ENCODE peak calls at places on chromosomes 13 and 19, in six cellular contexts. B is activated CD4-positive, alpha-beta T cell treated with anti-CD3 and anti-CD28 coated beads, Interleukin-2, amount 10 ng/mL, durations not matched to agents 7 days and 5 days; E is D341Med; G is anterior cingulate cortex; A is ELR; C is endothelial cell. N is an unnamed sample.

GRCh38 chr19:46766569-46767317 is 20.5 kb upstream of the STRN4 start:
- DNase-seq in C (peak; percentile 47), E (peak; percentile 77), B (peak; percentile 68), A (peak; percentile 54), G (no peak), N (peak; percentile 73)

GRCh38 chr13:102839462-102839861 is 6.4 kb upstream of the ERCC5 start:
- DNase-seq in G (no peak), E (no peak), B (no peak), C (no peak), A (no peak), N (no peak)

GRCh38 chr13:33004454-33004853 is 11.8 kb upstream of the KL start:
- DNase-seq in B (no peak), A (no peak), C (peak; percentile 39), E (no peak), G (no peak), N (no peak)

GRCh38 chr13:108069521-108070210 is 145.7 kb downstream of the LIG4 start:
- DNase-seq in C (no peak), G (no peak), B (no peak), E (no peak), A (no peak), N (no peak)

GRCh38 chr19:13153627-13154240 is 3.5 kb downstream of the IER2 start:
- DNase-seq in A (no peak), B (no peak), C (peak; percentile 49), E (peak; percentile 58), G (no peak), N (peak; percentile 78)

GRCh38 chr19:45305421-45305820 is 17.3 kb downstream of the CKM start:
- DNase-seq in E (no peak), B (no peak), A (peak; percentile 31), C (no peak), G (no peak), N (no peak)

GRCh38 chr13:69423844-69424243 is 683.8 kb upstream of the ATXN8OS start:
- DNase-seq in G (no peak), E (peak; percentile 56), C (no peak), A (no peak), B (no peak), N (no peak)

GRCh38 chr19:38278751-38279150 is 14.4 kb downstream of the SPINT2 start:
- DNase-seq in E (no peak), C (no peak), B (no peak), A (no peak), G (no peak), N (no peak)

GRCh38 chr13:49020940-49021548 is 45.3 kb downstream of the FNDC3A start:
- DNase-seq in A (peak; percentile 18), C (no peak), B (no peak), G (no peak), E (no peak), N (no peak)

GRCh38 chr13:112741835-112742570 is 52.2 kb downstream of the ATP11A start:
- DNase-seq in B (no peak), E (no peak), A (no peak), G (no peak), C (no peak), N (no peak)

GRCh38 chr13:94710881-94711560 is 1.3 kb downstream of the SOX21 start:
- DNase-seq in B (no peak), G (no peak), C (peak; percentile 55), E (peak; percentile 89), A (no peak), N (no peak)

GRCh38 chr19:47613165-47614146 is 4.5 kb downstream of the BICRA start:
- DNase-seq in C (peak; percentile 67), B (no peak), G (no peak), E (no peak), A (peak; percentile 45), N (no peak)

GRCh38 chr19:58252102-58252685 is 23.5 kb downstream of the ZNF544 start:
- DNase-seq in E (no peak), B (no peak), G (no peak), A (peak; percentile 46), C (no peak), N (peak; percentile 37)

GRCh38 chr19:2478324-2478755 is 2.4 kb downstream of the GADD45B start:
- DNase-seq in A (peak; percentile 83), B (peak; percentile 69), C (no peak), E (peak; percentile 39), G (peak; percentile 11), N (peak; percentile 77)

GRCh38 chr13:99356216-99357089 is 49.3 kb upstream of the GPR183 start:
- DNase-seq in A (peak; percentile 56), C (no peak), E (no peak), G (no peak), B (peak; percentile 90), N (peak; percentile 38)

GRCh38 chr19:22545751-22546150 is 88.4 kb upstream of the ZNF492 start:
- DNase-seq in C (peak; percentile 9), B (peak; percentile 28), G (no peak), A (peak; percentile 30), E (peak; percentile 70), N (peak; percentile 57)

GRCh38 chr13:30319703-30320102 is 12.4 kb upstream of the KATNAL1 start:
- DNase-seq in E (no peak), C (no peak), A (no peak), G (no peak), B (no peak), N (no peak)

GRCh38 chr19:17124025-17124424 is 48.4 kb downstream of the MYO9B start:
- DNase-seq in B (no peak), A (no peak), C (no peak), G (no peak), E (no peak), N (no peak)

GRCh38 chr13:39675904-39676303 is 20.4 kb downstream of the COG6 start:
- DNase-seq in E (no peak), B (no peak), A (peak; percentile 23), C (no peak), G (no peak), N (no peak)

GRCh38 chr13:19601749-19602725 is 31.4 kb upstream of the MPHOSPH8 start:
- DNase-seq in E (peak; percentile 87), B (peak; percentile 26), G (no peak), A (peak; percentile 64), C (peak; percentile 59), N (no peak)

GRCh38 chr13:99425485-99426341 is 75.6 kb upstream of the TM9SF2 start:
- DNase-seq in A (no peak), C (no peak), G (no peak), E (no peak), B (peak; percentile 69), N (peak; percentile 82)

GRCh38 chr19:14078406-14078805 is 5.8 kb downstream of the MISP3 start:
- DNase-seq in C (no peak), G (no peak), A (no peak), B (no peak), E (no peak), N (no peak)

GRCh38 chr19:13024958-13025653 is 29.8 kb downstream of the NFIX start:
- DNase-seq in A (no peak), B (no peak), G (no peak), E (no peak), C (peak; percentile 50), N (no peak)

GRCh38 chr13:74036373-74036772 is 97.8 kb downstream of the KLF12 start:
- DNase-seq in B (no peak), G (no peak), E (no peak), C (no peak), A (no peak), N (no peak)

GRCh38 chr13:110559429-110559943 is 2.0 kb downstream of the RAB20 start:
- DNase-seq in A (peak; percentile 40), E (no peak), B (no peak), C (no peak), G (peak; percentile 10), N (no peak)

GRCh38 chr13:109481046-109481445 is 305.3 kb downstream of the IRS2 start:
- DNase-seq in A (no peak), G (no peak), C (no peak), B (no peak), E (no peak), N (no peak)

GRCh38 chr19:13984875-13985741 is 21.0 kb downstream of the RFX1 start:
- DNase-seq in B (no peak), G (no peak), C (no peak), A (no peak), E (no peak), N (peak; percentile 48)

GRCh38 chr19:30719189-30719990 is 347.2 kb downstream of the ZNF536 start:
- DNase-seq in A (peak; percentile 7), G (no peak), E (peak; percentile 92), B (peak; percentile 17), C (peak; percentile 32), N (no peak)

GRCh38 chr13:107210216-107211010 is 642.5 kb upstream of the ARGLU1 start:
- DNase-seq in B (no peak), C (no peak), E (no peak), A (no peak), G (no peak), N (no peak)

GRCh38 chr19:8635422-8635821 is 5.0 kb downstream of the NFILZ start:
- DNase-seq in G (no peak), A (peak; percentile 49), B (no peak), E (no peak), C (no peak), N (no peak)

GRCh38 chr13:113337556-113337955 is 26.4 kb downstream of the GRTP1 start:
- DNase-seq in G (no peak), C (no peak), A (no peak), E (no peak), B (no peak), N (no peak)

GRCh38 chr19:55647732-55648656 is at the start of gene CCDC106:
- DNase-seq in G (peak; percentile 66), B (peak; percentile 42), E (peak; percentile 86), A (peak; percentile 71), C (peak; percentile 62), N (peak; percentile 85)

GRCh38 chr13:84524586-84524985 is 642.3 kb upstream of the SLITRK1 start:
- DNase-seq in C (no peak), B (no peak), E (no peak), G (no peak), A (no peak), N (no peak)

GRCh38 chr19:58357798-58358145 is 4.5 kb upstream of the A1BG start:
- DNase-seq in A (no peak), G (no peak), C (no peak), E (no peak), B (no peak), N (no peak)

GRCh38 chr13:76741624-76742023 is 144.6 kb downstream of the KCTD12 start:
- DNase-seq in E (no peak), C (no peak), G (no peak), A (peak; percentile 43), B (no peak), N (no peak)

GRCh38 chr13:98327326-98328314 is 150.6 kb upstream of the RNF113B start:
- DNase-seq in E (no peak), B (no peak), C (peak; percentile 19), G (no peak), A (no peak), N (no peak)

GRCh38 chr13:21175656-21176194 is 627 bp downstream of the SKA3 start:
- DNase-seq in G (no peak), B (no peak), C (no peak), E (no peak), A (peak; percentile 44), N (peak; percentile 37)

GRCh38 chr13:97913206-97913605 is 40.3 kb upstream of the IPO5 start:
- DNase-seq in B (no peak), G (no peak), C (no peak), A (no peak), E (no peak), N (no peak)